ENCODE peak calls at places on chromosomes 4 and X, in six cellular contexts. One of them, this sample, is unnamed.

GRCh38 chr4:118904935-118905334 is 16.3 kb downstream of the SYNPO2 start:
- DNase-seq in H1: no peak
- DNase-seq in neuronal stem cell: no peak
- DNase-seq in mesendoderm: no peak
- DNase-seq in IMR-90: peak; percentile 17
- DNase-seq in mesenchymal stem cell: no peak
- DNase-seq in this sample: peak; percentile 57

GRCh38 chr4:2451821-2452785 is 16.8 kb upstream of the RNF4 start:
- DNase-seq in H1: no peak
- DNase-seq in neuronal stem cell: no peak
- DNase-seq in mesendoderm: no peak
- DNase-seq in IMR-90: no peak
- DNase-seq in mesenchymal stem cell: no peak
- DNase-seq in this sample: no peak

GRCh38 chrX:140091276-140091886 is 126.1 kb upstream of the CXorf66 start:
- DNase-seq in H1: no peak
- DNase-seq in neuronal stem cell: peak; percentile 31
- DNase-seq in mesendoderm: peak; percentile 43
- DNase-seq in IMR-90: no peak
- DNase-seq in mesenchymal stem cell: no peak
- DNase-seq in this sample: no peak

GRCh38 chr4:106140601-106141000 is 175.4 kb downstream of the TBCK start:
- DNase-seq in H1: no peak
- DNase-seq in neuronal stem cell: no peak
- DNase-seq in mesendoderm: no peak
- DNase-seq in IMR-90: no peak
- DNase-seq in mesenchymal stem cell: no peak
- DNase-seq in this sample: no peak

GRCh38 chr4:51932261-51932660 is 87.9 kb downstream of the LRRC66 start:
- DNase-seq in H1: no peak
- DNase-seq in neuronal stem cell: no peak
- DNase-seq in mesendoderm: no peak
- DNase-seq in IMR-90: no peak
- DNase-seq in mesenchymal stem cell: no peak
- DNase-seq in this sample: no peak

GRCh38 chr4:166140951-166141350 is 267.9 kb downstream of the TLL1 start:
- DNase-seq in H1: no peak
- DNase-seq in neuronal stem cell: no peak
- DNase-seq in mesendoderm: no peak
- DNase-seq in IMR-90: no peak
- DNase-seq in mesenchymal stem cell: no peak
- DNase-seq in this sample: peak; percentile 68

GRCh38 chr4:42151568-42152506 is 618 bp downstream of the BEND4 start:
- DNase-seq in H1: peak; percentile 61
- DNase-seq in neuronal stem cell: peak; percentile 78
- DNase-seq in mesendoderm: peak; percentile 95
- DNase-seq in IMR-90: no peak
- DNase-seq in mesenchymal stem cell: no peak
- DNase-seq in this sample: peak; percentile 5

GRCh38 chrX:134622056-134622812 is 36.0 kb downstream of the PLAC1 start:
- DNase-seq in H1: peak; percentile 39
- DNase-seq in neuronal stem cell: no peak
- DNase-seq in mesendoderm: peak; percentile 84
- DNase-seq in IMR-90: peak; percentile 89
- DNase-seq in mesenchymal stem cell: peak; percentile 87
- DNase-seq in this sample: peak; percentile 48

GRCh38 chrX:9494806-9495205 is 29.9 kb downstream of the TBL1X start:
- DNase-seq in H1: no peak
- DNase-seq in neuronal stem cell: no peak
- DNase-seq in mesendoderm: peak; percentile 22
- DNase-seq in IMR-90: peak; percentile 41
- DNase-seq in mesenchymal stem cell: peak; percentile 93
- DNase-seq in this sample: peak; percentile 58

GRCh38 chr4:73836373-73837269 is at the start of gene CXCL6:
- DNase-seq in H1: no peak
- DNase-seq in neuronal stem cell: peak; percentile 37
- DNase-seq in mesendoderm: peak; percentile 59
- DNase-seq in IMR-90: no peak
- DNase-seq in mesenchymal stem cell: peak; percentile 46
- DNase-seq in this sample: no peak

GRCh38 chr4:38082424-38083374 is 122.5 kb downstream of the PTTG2 start:
- DNase-seq in H1: no peak
- DNase-seq in neuronal stem cell: no peak
- DNase-seq in mesendoderm: no peak
- DNase-seq in IMR-90: peak; percentile 97
- DNase-seq in mesenchymal stem cell: peak; percentile 90
- DNase-seq in this sample: no peak

GRCh38 chr4:76579596-76580375 is 144.8 kb downstream of the SHROOM3 start:
- DNase-seq in H1: no peak
- DNase-seq in neuronal stem cell: no peak
- DNase-seq in mesendoderm: no peak
- DNase-seq in IMR-90: no peak
- DNase-seq in mesenchymal stem cell: no peak
- DNase-seq in this sample: peak; percentile 52

GRCh38 chr4:177673980-177674504 is 231.8 kb upstream of the AGA start:
- DNase-seq in H1: no peak
- DNase-seq in neuronal stem cell: no peak
- DNase-seq in mesendoderm: peak; percentile 20
- DNase-seq in IMR-90: no peak
- DNase-seq in mesenchymal stem cell: no peak
- DNase-seq in this sample: no peak

GRCh38 chrX:132634521-132634920 is 145.7 kb upstream of the MBNL3 start:
- DNase-seq in H1: no peak
- DNase-seq in neuronal stem cell: no peak
- DNase-seq in mesendoderm: no peak
- DNase-seq in IMR-90: no peak
- DNase-seq in mesenchymal stem cell: no peak
- DNase-seq in this sample: no peak

GRCh38 chr4:40949701-40950100 is 199.9 kb downstream of the NSUN7 start:
- DNase-seq in H1: no peak
- DNase-seq in neuronal stem cell: no peak
- DNase-seq in mesendoderm: no peak
- DNase-seq in IMR-90: no peak
- DNase-seq in mesenchymal stem cell: no peak
- DNase-seq in this sample: no peak

GRCh38 chrX:136850441-136851175 is 29.9 kb downstream of the RBMX start:
- DNase-seq in H1: no peak
- DNase-seq in neuronal stem cell: no peak
- DNase-seq in mesendoderm: no peak
- DNase-seq in IMR-90: no peak
- DNase-seq in mesenchymal stem cell: peak; percentile 26
- DNase-seq in this sample: no peak

GRCh38 chrX:77892887-77893286 is 2.3 kb downstream of the MAGT1 start:
- DNase-seq in H1: no peak
- DNase-seq in neuronal stem cell: no peak
- DNase-seq in mesendoderm: no peak
- DNase-seq in IMR-90: no peak
- DNase-seq in mesenchymal stem cell: no peak
- DNase-seq in this sample: no peak

GRCh38 chrX:15849555-15849954 is 5.1 kb downstream of the AP1S2 start:
- DNase-seq in H1: no peak
- DNase-seq in neuronal stem cell: no peak
- DNase-seq in mesendoderm: peak; percentile 59
- DNase-seq in IMR-90: no peak
- DNase-seq in mesenchymal stem cell: peak; percentile 39
- DNase-seq in this sample: no peak

GRCh38 chr4:10015140-10015753 is 6.0 kb downstream of the SLC2A9 start:
- DNase-seq in H1: peak; percentile 46
- DNase-seq in neuronal stem cell: peak; percentile 41
- DNase-seq in mesendoderm: peak; percentile 76
- DNase-seq in IMR-90: peak; percentile 42
- DNase-seq in mesenchymal stem cell: no peak
- DNase-seq in this sample: peak; percentile 30

GRCh38 chr4:105895609-105896460 is 564 bp downstream of the NPNT start:
- DNase-seq in H1: no peak
- DNase-seq in neuronal stem cell: peak; percentile 37
- DNase-seq in mesendoderm: no peak
- DNase-seq in IMR-90: no peak
- DNase-seq in mesenchymal stem cell: peak; percentile 46
- DNase-seq in this sample: peak; percentile 32

GRCh38 chr4:71261633-71262121 is 77.1 kb upstream of the SLC4A4 start:
- DNase-seq in H1: no peak
- DNase-seq in neuronal stem cell: no peak
- DNase-seq in mesendoderm: no peak
- DNase-seq in IMR-90: peak; percentile 37
- DNase-seq in mesenchymal stem cell: peak; percentile 72
- DNase-seq in this sample: no peak

GRCh38 chr4:123609829-123610228 is 213.2 kb downstream of the SPRY1 start:
- DNase-seq in H1: no peak
- DNase-seq in neuronal stem cell: no peak
- DNase-seq in mesendoderm: no peak
- DNase-seq in IMR-90: no peak
- DNase-seq in mesenchymal stem cell: no peak
- DNase-seq in this sample: peak; percentile 72

GRCh38 chrX:38458071-38458470 is 103.3 kb upstream of the TSPAN7 start:
- DNase-seq in H1: no peak
- DNase-seq in neuronal stem cell: no peak
- DNase-seq in mesendoderm: peak; percentile 33
- DNase-seq in IMR-90: no peak
- DNase-seq in mesenchymal stem cell: no peak
- DNase-seq in this sample: no peak

DNA sequence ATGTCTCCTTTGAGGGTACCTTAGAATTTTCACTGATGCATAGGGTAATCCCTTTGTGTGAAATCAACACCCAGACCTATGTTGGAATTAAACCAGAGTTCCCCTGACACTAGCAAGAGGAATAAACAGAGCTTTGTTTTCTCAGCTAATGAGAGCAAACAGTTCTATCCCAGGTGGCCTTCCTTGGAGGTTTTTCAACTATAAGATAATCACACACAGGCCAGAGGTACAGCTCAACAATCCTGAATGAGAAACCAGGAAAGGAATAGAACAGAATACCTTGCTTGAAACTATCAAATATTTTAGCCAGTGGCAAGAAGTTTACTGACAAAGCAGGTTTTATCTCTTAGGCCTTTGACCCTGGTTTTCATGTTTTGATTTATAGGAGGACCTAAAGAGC is 100.2 kb downstream of the OTC start:
- DNase-seq in H1: no peak
- DNase-seq in neuronal stem cell: no peak
- DNase-seq in mesendoderm: no peak
- DNase-seq in IMR-90: no peak
- DNase-seq in mesenchymal stem cell: no peak
- DNase-seq in this sample: no peak
- H3K23ac ChIP-seq in H1: no peak overlapping the region
- H3K23ac ChIP-seq in neuronal stem cell: no peak overlapping the region
- H3K23ac ChIP-seq in mesendoderm: no peak overlapping the region
- H3K23ac ChIP-seq in IMR-90: no peak overlapping the region
- H3K23ac ChIP-seq in mesenchymal stem cell: no peak overlapping the region
- H3K23ac ChIP-seq in this sample: no peak overlapping the region

GRCh38 chrX:40108959-40109287 is 11.2 kb upstream of the BCOR start:
- DNase-seq in H1: no peak
- DNase-seq in neuronal stem cell: no peak
- DNase-seq in mesendoderm: peak; percentile 64
- DNase-seq in IMR-90: peak; percentile 76
- DNase-seq in mesenchymal stem cell: peak; percentile 85
- DNase-seq in this sample: no peak
- H3K18ac ChIP-seq in H1: peak overlapping the region; percentile 48
- H3K18ac ChIP-seq in neuronal stem cell: peak overlapping the region; percentile 91
- H3K18ac ChIP-seq in mesendoderm: peak overlapping the region; percentile 99
- H3K18ac ChIP-seq in IMR-90: peak overlapping the region; percentile 33
- H3K18ac ChIP-seq in mesenchymal stem cell: peak overlapping the region; percentile 75
- H3K18ac ChIP-seq in this sample: no peak overlapping the region

DNA sequence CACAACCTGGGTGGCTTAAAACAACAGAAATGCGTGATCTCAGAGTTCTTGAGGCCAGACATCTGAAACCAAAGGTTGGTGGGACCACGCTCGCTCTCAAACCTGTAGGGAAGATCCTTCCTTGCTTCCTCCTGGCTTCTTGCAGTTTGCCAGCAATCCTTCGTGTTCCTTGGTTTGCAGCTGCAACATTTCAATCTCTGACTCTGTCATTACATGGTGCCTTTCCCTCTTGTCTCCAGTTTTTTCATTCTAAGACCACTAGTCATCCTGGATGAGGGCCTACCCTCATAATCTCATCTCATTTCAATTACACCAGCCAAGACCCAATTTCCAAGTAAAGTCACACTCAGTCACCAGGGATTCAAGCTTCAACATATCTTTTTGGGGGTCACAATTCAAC is 388.0 kb downstream of the GPM6A start:
- DNase-seq in H1: no peak
- DNase-seq in neuronal stem cell: no peak
- DNase-seq in mesendoderm: no peak
- DNase-seq in IMR-90: peak; percentile 31
- DNase-seq in mesenchymal stem cell: no peak
- DNase-seq in this sample: no peak
- H3K23ac ChIP-seq in H1: no peak overlapping the region
- H3K23ac ChIP-seq in neuronal stem cell: no peak overlapping the region
- H3K23ac ChIP-seq in mesendoderm: no peak overlapping the region
- H3K23ac ChIP-seq in IMR-90: peak overlapping the region; percentile 18
- H3K23ac ChIP-seq in mesenchymal stem cell: no peak overlapping the region
- H3K23ac ChIP-seq in this sample: no peak overlapping the region

GRCh38 chrX:47143894-47144625 is 442 bp downstream of the NDUFB11 start:
- DNase-seq in H1: no peak
- DNase-seq in neuronal stem cell: no peak
- DNase-seq in mesendoderm: no peak
- DNase-seq in IMR-90: peak; percentile 16
- DNase-seq in mesenchymal stem cell: peak; percentile 61
- DNase-seq in this sample: no peak

GRCh38 chrX:47146121-47146935 is 1.3 kb downstream of the RBM10 start:
- DNase-seq in H1: no peak
- DNase-seq in neuronal stem cell: no peak
- DNase-seq in mesendoderm: no peak
- DNase-seq in IMR-90: no peak
- DNase-seq in mesenchymal stem cell: no peak
- DNase-seq in this sample: no peak

GRCh38 chrX:47145408-47146120 is 543 bp downstream of the RBM10 start:
- DNase-seq in H1: no peak
- DNase-seq in neuronal stem cell: no peak
- DNase-seq in mesendoderm: no peak
- DNase-seq in IMR-90: no peak
- DNase-seq in mesenchymal stem cell: no peak
- DNase-seq in this sample: no peak

GRCh38 chrX:47146936-47147859 is 2.2 kb downstream of the RBM10 start:
- DNase-seq in H1: no peak
- DNase-seq in neuronal stem cell: no peak
- DNase-seq in mesendoderm: no peak
- DNase-seq in IMR-90: no peak
- DNase-seq in mesenchymal stem cell: no peak
- DNase-seq in this sample: no peak

DNA sequence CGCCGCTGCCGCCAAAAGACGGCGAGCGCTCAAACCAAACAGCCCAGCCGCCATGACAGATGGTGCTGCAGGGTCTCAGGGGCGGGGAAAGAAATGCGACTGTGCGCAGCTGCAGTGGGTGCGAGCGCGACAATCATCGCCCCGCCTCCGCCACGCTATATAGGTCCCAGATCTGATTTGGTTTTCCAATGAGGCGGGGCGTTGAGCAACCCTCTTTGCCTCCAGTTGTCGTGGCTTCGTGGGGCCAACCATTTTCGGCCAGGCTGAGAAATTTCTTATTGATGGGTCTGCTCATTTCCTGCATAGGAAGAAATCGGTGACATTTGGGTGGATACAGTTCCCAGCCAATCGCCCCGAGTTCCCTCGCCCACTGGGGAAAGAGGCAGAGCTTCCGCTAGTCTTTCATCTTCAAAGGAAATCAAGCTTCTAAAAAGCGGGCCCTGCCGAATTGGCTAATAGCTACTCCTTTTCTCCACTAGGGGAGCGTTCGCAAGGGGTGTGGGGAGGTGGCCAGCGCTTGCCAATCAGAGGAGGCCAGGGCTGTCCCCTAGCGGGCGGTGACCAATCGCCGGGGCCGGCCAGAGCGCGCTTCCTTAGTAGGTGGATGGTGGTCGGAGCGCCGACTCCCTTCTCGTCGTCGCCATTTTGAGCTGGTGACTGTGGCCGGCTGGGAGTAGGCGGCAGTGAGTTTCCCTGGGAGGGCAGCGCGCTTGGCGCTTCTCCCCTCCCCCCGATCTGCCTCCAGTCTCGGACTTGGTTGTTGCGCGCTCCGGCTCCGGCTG is at the start of the genes NDUFB11 and RBM10:
- DNase-seq in H1: peak; percentile 70
- DNase-seq in neuronal stem cell: peak; percentile 86
- DNase-seq in mesendoderm: peak; percentile 97
- DNase-seq in IMR-90: peak; percentile 93
- DNase-seq in mesenchymal stem cell: peak; percentile 96
- DNase-seq in this sample: peak; percentile 93
- H3K18ac ChIP-seq in H1: peak within 1 kb of the TSS; percentile 78
- H3K18ac ChIP-seq in neuronal stem cell: peak within 1 kb of the TSS; percentile 94
- H3K18ac ChIP-seq in mesendoderm: peak within 1 kb of the TSS; percentile 60
- H3K18ac ChIP-seq in IMR-90: peak within 1 kb of the TSS; percentile 81
- H3K18ac ChIP-seq in mesenchymal stem cell: peak within 1 kb of the TSS; percentile 87
- H3K18ac ChIP-seq in this sample: peak within 1 kb of the TSS; percentile 99

This sample was measured in trophoblast cell.